ENCODE peak calls at places on chromosome 15, in eight cellular contexts. S, J, U, L, Q, D, E and R are unnamed samples.

GRCh38 chr15:95520511-95520910 is 810.0 kb upstream of the NR2F2 start:
- DNase-seq in S (no peak), J (no peak), U (no peak), L (no peak), Q (no peak), D (no peak), E (no peak), R (no peak)

GRCh38 chr15:90580946-90581345 is 51.2 kb downstream of the CRTC3 start:
- DNase-seq in S (no peak), J (no peak), U (no peak), L (no peak), Q (no peak), D (no peak), E (no peak), R (no peak)

GRCh38 chr15:57591822-57592367 is at the start of gene MYZAP:
- DNase-seq in S (peak; percentile 59), J (peak; percentile 80), U (no peak), L (peak; percentile 89), Q (no peak), D (no peak), E (peak; percentile 81), R (peak; percentile 59)

GRCh38 chr15:35722506-35722905 is 176.5 kb upstream of the DPH6 start:
- DNase-seq in S (no peak), J (no peak), U (no peak), L (no peak), Q (no peak), D (no peak), E (no peak), R (no peak)

GRCh38 chr15:36831125-36831914 is 251.9 kb downstream of the CDIN1 start:
- DNase-seq in S (no peak), J (peak; percentile 60), U (no peak), L (no peak), Q (no peak), D (no peak), E (no peak), R (peak; percentile 82)

GRCh38 chr15:29638011-29638410 is 184.3 kb downstream of the TJP1 start:
- DNase-seq in S (no peak), J (no peak), U (no peak), L (no peak), Q (no peak), D (no peak), E (no peak), R (no peak)

GRCh38 chr15:78374436-78375393 is 34.6 kb downstream of the CRABP1 start:
- DNase-seq in S (no peak), J (peak; percentile 73), U (peak; percentile 2), L (no peak), Q (peak; percentile 71), D (no peak), E (peak; percentile 85), R (peak; percentile 88)

GRCh38 chr15:78415284-78415683 is 22.7 kb upstream of the IREB2 start:
- DNase-seq in S (peak; percentile 71), J (no peak), U (no peak), L (no peak), Q (peak; percentile 28), D (peak; percentile 13), E (peak; percentile 57), R (peak; percentile 63)

GRCh38 chr15:47552978-47553608 is 164.2 kb upstream of the SEMA6D start:
- DNase-seq in S (no peak), J (no peak), U (no peak), L (no peak), Q (no peak), D (no peak), E (no peak), R (no peak)

GRCh38 chr15:85381850-85382751 is 1.7 kb downstream of the AKAP13 start:
- DNase-seq in S (no peak), J (no peak), U (peak; percentile 59), L (no peak), Q (no peak), D (no peak), E (peak; percentile 10), R (peak; percentile 28)

GRCh38 chr15:72353266-72353665 is 22.5 kb downstream of the HEXA start:
- DNase-seq in S (no peak), J (no peak), U (no peak), L (no peak), Q (no peak), D (no peak), E (no peak), R (peak; percentile 86)

DNA sequence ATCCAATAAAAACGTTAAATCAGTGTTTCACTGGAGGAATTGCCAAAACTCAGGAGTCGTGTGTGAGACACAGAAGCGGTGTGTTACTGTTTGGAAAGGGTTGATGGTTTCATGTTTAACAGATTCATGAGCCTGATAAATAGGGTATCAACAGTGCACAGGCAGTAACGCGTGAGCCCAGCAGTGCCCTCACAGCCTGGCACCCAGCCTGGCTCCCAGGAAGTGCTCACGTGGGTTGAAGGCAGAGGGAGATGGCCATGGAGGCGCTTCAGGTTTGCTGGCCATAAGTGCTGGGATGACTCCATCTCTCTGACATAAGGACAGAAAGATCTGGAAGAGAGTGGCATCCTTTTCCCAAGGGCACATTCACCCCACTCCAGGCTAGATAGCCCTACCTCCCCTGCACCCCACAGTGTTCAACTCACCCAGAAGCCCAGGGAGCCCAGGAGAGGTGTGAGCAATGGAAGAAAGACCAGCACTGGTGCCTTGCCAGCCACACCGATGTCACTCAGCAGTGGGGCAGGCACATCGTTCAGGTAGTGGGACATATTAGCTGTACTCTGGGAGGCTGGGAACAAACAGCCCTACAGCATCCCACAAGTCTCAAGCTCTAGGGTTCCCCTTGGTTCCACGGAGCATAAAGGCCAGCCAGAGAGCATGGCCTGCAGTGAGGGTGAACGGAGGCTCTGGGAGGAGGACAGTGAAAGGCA is 164.3 kb downstream of the LRRK1 start:
- DNase-seq in S (no peak), J (no peak), U (no peak), L (no peak), Q (no peak), D (no peak), E (no peak), R (no peak)
- H3K9me2 ChIP-seq in S (no peaks in the 10 kb centered on the region), J (no peaks in the 10 kb centered on the region), U (no peaks in the 10 kb centered on the region), L (no peaks in the 10 kb centered on the region), Q (no peaks in the 10 kb centered on the region), D (no peaks in the 10 kb centered on the region), E (no peaks in the 10 kb centered on the region), R (no peaks in the 10 kb centered on the region)

DNA sequence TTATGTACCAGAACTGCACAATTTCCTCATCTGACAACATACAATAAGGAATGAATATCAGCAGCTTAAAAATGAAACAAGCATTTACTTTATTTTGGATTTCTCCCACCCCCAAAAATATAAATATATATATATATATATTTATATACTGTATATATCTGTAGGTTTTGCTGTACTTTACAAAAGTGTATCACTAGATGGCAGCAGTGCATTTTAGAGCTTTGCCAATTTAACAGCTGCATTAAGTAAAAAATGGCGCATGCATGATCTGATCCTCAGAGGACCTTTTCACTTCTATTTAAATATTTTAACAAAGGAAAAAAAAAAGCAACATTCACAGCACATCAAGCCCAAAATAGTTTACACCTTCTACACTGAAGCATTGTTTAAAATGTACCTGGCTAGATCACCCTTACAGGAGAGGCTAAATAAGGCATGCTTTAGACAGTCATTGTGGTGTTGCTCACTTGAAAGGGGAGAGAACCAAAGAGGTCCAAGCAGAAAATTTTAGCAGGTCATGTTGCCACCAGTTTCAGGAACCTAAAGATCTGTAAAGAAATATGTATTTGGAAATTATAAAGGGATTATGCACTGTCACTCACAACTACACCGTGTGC is 72.6 kb downstream of the NPTN start:
- DNase-seq in S (peak; percentile 77), J (peak; percentile 8), U (peak; percentile 68), L (peak; percentile 42), Q (peak; percentile 46), D (peak; percentile 64), E (peak; percentile 76), R (peak; percentile 79)
- TF ChIP-seq CTCF in S (peak; percentile 59), J (peak; percentile 67), U (peak; percentile 77), L (peak; percentile 61), Q (peak; percentile 59), D (peak; percentile 29), E (peak; percentile 85), R (peak; percentile 54)

GRCh38 chr15:76192715-76193114 is 118.6 kb downstream of the ETFA start:
- DNase-seq in S (no peak), J (no peak), U (no peak), L (no peak), Q (no peak), D (no peak), E (no peak), R (no peak)

GRCh38 chr15:76191539-76192244 is 119.6 kb downstream of the ETFA start:
- DNase-seq in S (peak; percentile 47), J (no peak), U (no peak), L (no peak), Q (no peak), D (no peak), E (no peak), R (no peak)

GRCh38 chr15:76189106-76189505 is 122.2 kb downstream of the ETFA start:
- DNase-seq in S (no peak), J (no peak), U (no peak), L (no peak), Q (no peak), D (no peak), E (no peak), R (no peak)

GRCh38 chr15:76190070-76190564 is 121.2 kb downstream of the ETFA start:
- DNase-seq in S (no peak), J (no peak), U (no peak), L (no peak), Q (no peak), D (no peak), E (no peak), R (no peak)

GRCh38 chr15:76190767-76191538 is 120.3 kb downstream of the ETFA start:
- DNase-seq in S (peak; percentile 96), J (peak; percentile 80), U (peak; percentile 78), L (peak; percentile 93), Q (peak; percentile 46), D (peak; percentile 79), E (peak; percentile 91), R (peak; percentile 84)
- H3K4me3 ChIP-seq in S (peak overlapping the region; percentile 27), J (peak overlapping the region; percentile 45), U (no peak overlapping the region), L (no peak overlapping the region), Q (no peak overlapping the region), D (peak overlapping the region; percentile 2), E (no peak overlapping the region), R (peak overlapping the region; percentile 49)

GRCh38 chr15:92033723-92034122 is 180.2 kb downstream of the SLCO3A1 start:
- DNase-seq in S (no peak), J (no peak), U (no peak), L (no peak), Q (no peak), D (no peak), E (no peak), R (no peak)

GRCh38 chr15:92033319-92033718 is 179.8 kb downstream of the SLCO3A1 start:
- DNase-seq in S (no peak), J (no peak), U (no peak), L (no peak), Q (no peak), D (no peak), E (no peak), R (no peak)

GRCh38 chr15:92034227-92034626 is 180.7 kb downstream of the SLCO3A1 start:
- DNase-seq in S (no peak), J (no peak), U (no peak), L (no peak), Q (no peak), D (no peak), E (no peak), R (no peak)

GRCh38 chr15:92037446-92037845 is 183.9 kb downstream of the SLCO3A1 start:
- DNase-seq in S (no peak), J (no peak), U (no peak), L (no peak), Q (no peak), D (no peak), E (no peak), R (no peak)

DNA sequence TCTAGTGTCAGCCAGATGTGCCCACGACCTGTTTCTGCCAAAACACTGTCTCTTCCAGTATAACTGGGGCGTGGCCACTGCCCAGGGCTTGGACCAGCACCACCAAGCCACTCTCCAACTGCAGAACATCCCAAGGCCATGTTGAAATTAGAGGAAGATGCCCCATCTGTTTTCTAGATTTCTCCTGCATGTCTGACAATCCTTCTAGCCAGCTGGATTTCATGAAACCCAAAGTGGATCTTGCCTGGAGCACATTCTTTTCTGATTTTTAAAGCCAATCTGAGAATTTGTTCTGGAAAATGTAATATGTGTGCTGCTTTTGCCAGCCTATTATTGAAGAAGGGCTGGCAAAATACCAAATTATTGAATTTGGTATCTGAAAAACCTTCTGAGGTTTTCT is 182.5 kb downstream of the SLCO3A1 start:
- DNase-seq in S (no peak), J (no peak), U (no peak), L (no peak), Q (no peak), D (no peak), E (no peak), R (no peak)
- H3K9me2 ChIP-seq in S (peaks cover 5% of the 10 kb centered on the region), J (no peaks in the 10 kb centered on the region), U (no peaks in the 10 kb centered on the region), L (no peaks in the 10 kb centered on the region), Q (no peaks in the 10 kb centered on the region), D (no peaks in the 10 kb centered on the region), E (no peaks in the 10 kb centered on the region), R (no peaks in the 10 kb centered on the region)